ENCODE peak calls at places on chromosomes 6 and 20, in five cellular contexts. U is ascending aorta, K is K562, A is right cardiac atrium, J is neural progenitor cell. H is an unnamed sample.
A peak's percentile ranks its signal among the peaks of the same experiment; 100 is the strongest.

GRCh38 chr20:47316776-47317126 is 39.7 kb downstream of the ZMYND8 start:
- DNase-seq in U (no peak), K (peak; percentile 34), A (no peak), J (no peak), H (no peak)

GRCh38 chr20:36061754-36062153 is 92.8 kb upstream of the EPB41L1 start:
- DNase-seq in U (no peak), K (no peak), A (peak; percentile 64), J (no peak), H (no peak)

GRCh38 chr6:117483645-117484016 is 1.2 kb downstream of the DCBLD1 start:
- DNase-seq in U (no peak), K (peak; percentile 42), A (no peak), J (no peak), H (no peak)

GRCh38 chr20:45817652-45818194 is 5.3 kb downstream of the UBE2C start:
- DNase-seq in U (no peak), K (no peak), A (no peak), J (no peak), H (peak; percentile 54)

GRCh38 chr6:143325379-143326140 is 124.9 kb downstream of the ADAT2 start:
- DNase-seq in U (no peak), K (no peak), A (no peak), J (no peak), H (no peak)

GRCh38 chr6:41098366-41098765 is 25.6 kb downstream of the NFYA start:
- DNase-seq in U (no peak), K (no peak), A (no peak), J (no peak), H (no peak)

GRCh38 chr20:39993737-39994136 is 695.3 kb downstream of the MAFB start:
- DNase-seq in U (no peak), K (no peak), A (peak; percentile 29), J (no peak), H (no peak)

GRCh38 chr6:34059136-34059731 is 86.7 kb downstream of the GRM4 start:
- DNase-seq in U (no peak), K (no peak), A (no peak), J (no peak), H (no peak)

GRCh38 chr6:161044335-161044734 is 52.8 kb downstream of the MAP3K4 start:
- DNase-seq in U (no peak), K (no peak), A (no peak), J (no peak), H (no peak)

GRCh38 chr6:143940011-143940597 is 68.0 kb downstream of the PLAGL1 start:
- DNase-seq in U (no peak), K (peak; percentile 83), A (no peak), J (peak; percentile 54), H (no peak)

GRCh38 chr6:87875781-87876180 is 171.9 kb upstream of the SPACA1 start:
- DNase-seq in U (no peak), K (no peak), A (no peak), J (no peak), H (no peak)

GRCh38 chr6:30494275-30494990 is 5.1 kb downstream of the HLA-E start:
- DNase-seq in U (no peak), K (no peak), A (no peak), J (no peak), H (no peak)

GRCh38 chr6:170082067-170082466 is 208.8 kb downstream of the DLL1 start:
- DNase-seq in U (no peak), K (no peak), A (no peak), J (no peak), H (peak; percentile 32)

GRCh38 chr20:35601990-35602389 is 13.6 kb upstream of the SPAG4 start:
- DNase-seq in U (no peak), K (no peak), A (no peak), J (no peak), H (no peak)

GRCh38 chr6:7301702-7302101 is 11.3 kb downstream of the SSR1 start:
- DNase-seq in U (no peak), K (no peak), A (no peak), J (no peak), H (no peak)

GRCh38 chr6:85394853-85395538 is 54.9 kb upstream of the NT5E start:
- DNase-seq in U (no peak), K (no peak), A (no peak), J (no peak), H (no peak)

GRCh38 chr6:32204268-32204715 is 11.8 kb upstream of the GPSM3 start:
- DNase-seq in U (no peak), K (no peak), A (no peak), J (no peak), H (no peak)

GRCh38 chr20:34873583-34874093 is 982 bp upstream of the GGT7 start:
- DNase-seq in U (no peak), K (no peak), A (no peak), J (no peak), H (no peak)

GRCh38 chr6:165807249-165807951 is 144.4 kb upstream of the PDE10A start:
- DNase-seq in U (no peak), K (no peak), A (no peak), J (no peak), H (no peak)

GRCh38 chr6:24078200-24078599 is 47.8 kb upstream of the NRSN1 start:
- DNase-seq in U (no peak), K (no peak), A (no peak), J (no peak), H (no peak)

GRCh38 chr6:146650799-146651481 is 52.2 kb downstream of the ADGB start:
- DNase-seq in U (no peak), K (no peak), A (no peak), J (no peak), H (no peak)

GRCh38 chr6:101486124-101486523 is 92.6 kb downstream of the GRIK2 start:
- DNase-seq in U (no peak), K (no peak), A (no peak), J (peak; percentile 1), H (no peak)

GRCh38 chr6:21593927-21594421 is 423 bp downstream of the SOX4 start:
- DNase-seq in U (no peak), K (no peak), A (peak; percentile 25), J (peak; percentile 70), H (no peak)

GRCh38 chr6:75437451-75438185 is 56.0 kb downstream of the FILIP1 start:
- DNase-seq in U (no peak), K (no peak), A (peak; percentile 18), J (no peak), H (no peak)

GRCh38 chr20:934186-934840 is 18.2 kb upstream of the ANGPT4 start:
- DNase-seq in U (no peak), K (no peak), A (no peak), J (peak; percentile 10), H (no peak)

GRCh38 chr20:37081717-37082289 is 14.0 kb downstream of the RBL1 start:
- DNase-seq in U (no peak), K (no peak), A (no peak), J (peak; percentile 3), H (no peak)

DNA sequence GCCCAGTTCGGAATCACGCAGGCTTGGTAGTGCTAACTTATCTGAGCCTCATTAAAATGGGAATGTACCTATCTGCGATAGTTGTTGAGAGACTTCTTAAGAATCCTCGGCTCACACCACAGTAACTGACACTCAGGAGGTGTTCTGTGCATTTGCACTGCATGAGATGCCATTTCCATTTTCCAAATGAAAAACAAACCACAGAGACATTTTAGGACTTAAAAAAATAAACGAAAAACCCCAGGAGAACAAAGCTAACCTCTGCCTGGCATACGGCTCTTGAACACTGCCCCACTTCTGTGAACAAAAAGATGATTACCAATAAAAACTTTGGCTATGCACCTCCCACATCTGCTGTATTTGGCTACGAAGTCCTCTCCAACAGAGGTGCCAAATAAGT is 37.6 kb downstream of the BEND3 start:
- DNase-seq in U (no peak), K (no peak), A (no peak), J (no peak), H (no peak)
- H3K4me1 ChIP-seq in U (no peaks in the 10 kb centered on the region), K (no peaks in the 10 kb centered on the region), A (no peaks in the 10 kb centered on the region), J (no peaks in the 10 kb centered on the region), H (peaks cover 10% of the 10 kb centered on the region)

GRCh38 chr6:53437557-53438202 is 88.9 kb upstream of the ELOVL5 start:
- DNase-seq in U (no peak), K (peak; percentile 79), A (no peak), J (peak; percentile 61), H (peak; percentile 61)
- H3K27ac ChIP-seq in U (no peak overlapping the region), K (no peak overlapping the region), A (no peak overlapping the region), J (no peak overlapping the region), H (no peak overlapping the region)

GRCh38 chr20:44615169-44615791 is 32.9 kb downstream of the PKIG start:
- DNase-seq in U (no peak), K (no peak), A (peak; percentile 40), J (no peak), H (no peak)
- H3K4me1 ChIP-seq in U (peaks cover 22% of the 10 kb centered on the region), K (peaks cover 26% of the 10 kb centered on the region), A (peaks cover 15% of the 10 kb centered on the region), J (no peaks in the 10 kb centered on the region), H (no peaks in the 10 kb centered on the region)

GRCh38 chr6:43972179-43972914 is 154.9 kb downstream of the MRPL14 start:
- DNase-seq in U (no peak), K (peak; percentile 65), A (no peak), J (no peak), H (peak; percentile 28)

GRCh38 chr6:43970068-43970912 is 157.0 kb downstream of the MRPL14 start:
- DNase-seq in U (no peak), K (no peak), A (no peak), J (no peak), H (peak; percentile 36)

GRCh38 chr6:43972915-43973304 is 154.3 kb downstream of the MRPL14 start:
- DNase-seq in U (peak; percentile 52), K (no peak), A (peak; percentile 90), J (no peak), H (no peak)

GRCh38 chr6:43970913-43971775 is 156.1 kb downstream of the MRPL14 start:
- DNase-seq in U (no peak), K (peak; percentile 82), A (no peak), J (no peak), H (peak; percentile 21)

GRCh38 chr6:43971776-43972126 is 155.5 kb downstream of the MRPL14 start:
- DNase-seq in U (no peak), K (no peak), A (no peak), J (no peak), H (no peak)
- H3K27ac ChIP-seq in U (peak overlapping the region; percentile 87), K (peak overlapping the region; percentile 74), A (peak overlapping the region; percentile 49), J (no peak overlapping the region), H (no peak overlapping the region)

GRCh38 chr20:62494980-62495797 is 19.4 kb upstream of the GATA5 start:
- DNase-seq in U (no peak), K (no peak), A (no peak), J (no peak), H (no peak)

GRCh38 chr20:62494537-62494936 is 18.7 kb upstream of the GATA5 start:
- DNase-seq in U (no peak), K (peak; percentile 38), A (no peak), J (no peak), H (no peak)

GRCh38 chr20:62492711-62493110 is 16.9 kb upstream of the GATA5 start:
- DNase-seq in U (no peak), K (no peak), A (no peak), J (no peak), H (no peak)

GRCh38 chr20:62493886-62494285 is 18.1 kb upstream of the GATA5 start:
- DNase-seq in U (no peak), K (no peak), A (no peak), J (no peak), H (no peak)

DNA sequence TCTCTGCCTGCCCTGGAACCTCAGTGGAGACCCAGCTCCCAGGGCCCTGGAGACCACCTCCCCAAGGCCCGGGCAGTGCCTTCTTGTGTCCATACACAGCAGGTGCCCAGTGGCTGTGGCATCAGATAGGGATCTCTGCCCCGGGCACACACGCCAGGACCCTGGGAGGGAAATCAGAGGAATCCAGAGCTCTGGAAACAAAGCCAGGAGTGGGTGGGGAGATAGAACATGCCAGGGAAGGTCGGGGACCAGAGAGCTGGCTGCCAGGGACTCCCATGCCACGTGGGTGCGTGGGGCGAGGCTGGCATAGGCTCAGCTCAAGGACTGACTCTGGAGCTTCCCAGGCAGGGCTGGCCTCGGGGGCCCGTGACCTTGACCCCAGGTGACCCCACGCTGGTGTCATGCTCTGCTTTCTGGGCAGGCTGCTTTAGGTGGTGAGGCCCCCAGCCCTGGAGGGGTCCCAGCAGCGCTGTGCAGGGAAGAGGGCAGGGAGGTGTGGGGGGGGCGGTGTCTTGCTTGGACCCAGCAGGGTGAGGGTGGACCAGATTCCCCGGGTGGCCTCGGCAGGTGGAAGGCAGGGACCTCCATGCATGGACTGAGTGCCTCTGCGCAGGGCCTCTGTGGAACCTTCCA is 17.6 kb upstream of the GATA5 start:
- DNase-seq in U (no peak), K (no peak), A (no peak), J (no peak), H (no peak)
- H3K4me1 ChIP-seq in U (no peaks in the 10 kb centered on the region), K (peaks cover 77% of the 10 kb centered on the region), A (no peaks in the 10 kb centered on the region), J (peaks cover 5% of the 10 kb centered on the region), H (no peaks in the 10 kb centered on the region)